ENCODE peak calls at places on chromosomes 12 and 14, in six cellular contexts. Q, F, L, H, O and S are unnamed samples.

GRCh38 chr12:26523708-26524150 is 309.3 kb downstream of the ITPR2 start:
- DNase-seq in L (no peak), H (no peak), F (no peak), Q (no peak), O (peak), S (peak)

GRCh38 chr14:20714593-20715250 is 26.2 kb downstream of the ANG start:
- DNase-seq in L (peak), Q (no peak), O (peak), H (no peak), F (no peak), S (no peak)

GRCh38 chr12:131853832-131854797 is 25.9 kb downstream of the MMP17 start:
- DNase-seq in Q (no peak), L (no peak), H (no peak), O (no peak), F (no peak), S (no peak)

GRCh38 chr12:3035815-3036702 is 41.1 kb upstream of the TSPAN9 start:
- DNase-seq in H (no peak), L (no peak), Q (peak), F (no peak), O (peak), S (no peak)

GRCh38 chr14:99412122-99413061 is 68.3 kb downstream of the SETD3 start:
- DNase-seq in L (peak), O (no peak), H (no peak), F (no peak), Q (peak), S (no peak)

GRCh38 chr14:68793734-68794129 is 865 bp upstream of the ZFP36L1 start:
- DNase-seq in F (no peak), Q (no peak), H (no peak), O (no peak), L (no peak), S (no peak)

GRCh38 chr12:72084061-72084460 is 145.4 kb downstream of the TPH2 start:
- DNase-seq in O (no peak), H (no peak), L (no peak), F (no peak), Q (no peak), S (no peak)

GRCh38 chr12:69284131-69284530 is 44.8 kb downstream of the CPSF6 start:
- DNase-seq in Q (peak), L (peak), F (peak), O (peak), H (peak), S (no peak)

GRCh38 chr12:113259499-113259953 is 38.3 kb downstream of the TPCN1 start:
- DNase-seq in L (no peak), O (peak), F (no peak), Q (no peak), H (no peak), S (no peak)

GRCh38 chr12:31228811-31229792 is 96.8 kb downstream of the SINHCAF start:
- DNase-seq in Q (no peak), F (no peak), L (no peak), O (no peak), H (no peak), S (no peak)

GRCh38 chr14:65966188-65966587 is 520.0 kb upstream of the CCDC196 start:
- DNase-seq in H (no peak), Q (no peak), F (no peak), O (no peak), L (no peak), S (no peak)

GRCh38 chr12:130136536-130136935 is 25.7 kb upstream of the FZD10 start:
- DNase-seq in H (no peak), Q (no peak), F (no peak), O (no peak), L (no peak), S (no peak)

GRCh38 chr14:94636744-94637412 is 24.7 kb downstream of the SERPINA3 start:
- DNase-seq in H (no peak), L (no peak), F (peak), Q (peak), O (no peak), S (no peak)

GRCh38 chr12:6030081-6030480 is 85.0 kb upstream of the ANO2 start:
- DNase-seq in O (no peak), L (no peak), F (no peak), H (no peak), Q (no peak), S (no peak)

GRCh38 chr12:40691913-40692616 is at the start of gene CNTN1:
- DNase-seq in H (peak), F (peak), L (peak), O (peak), Q (peak), S (no peak)

GRCh38 chr14:79708991-79709390 is 502.3 kb downstream of the DIO2 start:
- DNase-seq in L (no peak), H (no peak), O (no peak), F (no peak), Q (no peak), S (peak)

GRCh38 chr12:101859664-101860607 is 17.4 kb upstream of the DRAM1 start:
- DNase-seq in H (no peak), F (no peak), O (no peak), Q (no peak), L (no peak), S (no peak)

GRCh38 chr12:7113389-7113871 is 4.4 kb upstream of the C1RL start:
- DNase-seq in Q (peak), L (peak), F (no peak), H (peak), O (peak), S (no peak)

GRCh38 chr14:64891839-64892375 is 12.2 kb upstream of the SPTB start:
- DNase-seq in L (peak), H (no peak), F (peak), Q (peak), O (peak), S (no peak)

GRCh38 chr14:92653162-92653651 is 95.2 kb downstream of the LGMN start:
- DNase-seq in L (no peak), H (no peak), F (no peak), O (no peak), Q (no peak), S (no peak)

GRCh38 chr14:69703047-69704046 is 63.6 kb upstream of the SRSF5 start:
- DNase-seq in F (no peak), H (no peak), L (no peak), O (no peak), Q (no peak), S (no peak)

GRCh38 chr12:104154286-104154685 is 16.3 kb upstream of the NFYB start:
- DNase-seq in O (no peak), Q (no peak), L (peak), F (no peak), H (no peak), S (no peak)

GRCh38 chr14:96888593-96888992 is 91.4 kb downstream of the VRK1 start:
- DNase-seq in H (no peak), O (no peak), Q (peak), F (no peak), L (no peak), S (no peak)

GRCh38 chr14:90654831-90655276 is 161.4 kb downstream of the TTC7B start:
- DNase-seq in Q (no peak), O (no peak), F (no peak), H (no peak), L (no peak), S (no peak)

GRCh38 chr12:124869011-124869665 is 5.5 kb upstream of the SCARB1 start:
- DNase-seq in O (no peak), Q (peak), F (no peak), L (no peak), H (no peak), S (peak)

GRCh38 chr12:124000111-124000510 is 27.1 kb downstream of the ZNF664 start:
- DNase-seq in F (no peak), O (no peak), Q (no peak), L (no peak), H (no peak), S (no peak)

GRCh38 chr12:105409881-105410471 is 79.5 kb downstream of the C12orf75 start:
- DNase-seq in H (no peak), Q (no peak), L (no peak), F (no peak), O (peak), S (no peak)

GRCh38 chr12:65764325-65764724 is 60.0 kb upstream of the HMGA2 start:
- DNase-seq in Q (no peak), O (no peak), L (no peak), F (no peak), H (no peak), S (no peak)

GRCh38 chr12:72268386-72268785 is 3.8 kb upstream of the TRHDE start:
- DNase-seq in F (no peak), L (no peak), O (no peak), H (no peak), Q (no peak), S (no peak)

GRCh38 chr14:31939934-31940333 is 137.2 kb upstream of the ARHGAP5 start:
- DNase-seq in F (no peak), Q (no peak), O (no peak), L (no peak), H (no peak), S (no peak)

GRCh38 chr12:26773313-26774104 is 59.5 kb downstream of the ITPR2 start:
- DNase-seq in F (no peak), Q (no peak), O (no peak), H (no peak), L (no peak), S (no peak)

GRCh38 chr14:33711761-33712160 is 239.1 kb downstream of the EGLN3 start:
- DNase-seq in L (no peak), Q (no peak), O (no peak), F (no peak), H (no peak), S (no peak)

GRCh38 chr12:52044284-52044983 is 6.8 kb upstream of the NR4A1 start:
- DNase-seq in O (peak), H (no peak), F (no peak), Q (no peak), L (no peak), S (no peak)

GRCh38 chr14:87115234-87115633 is 877.7 kb downstream of the GALC start:
- DNase-seq in F (no peak), L (no peak), H (no peak), O (no peak), Q (no peak), S (no peak)

GRCh38 chr12:116736962-116737773 is 701 bp downstream of the SPRING1 start:
- DNase-seq in L (peak), H (no peak), Q (peak), O (no peak), F (no peak), S (no peak)

GRCh38 chr12:12214635-12215131 is 52.2 kb downstream of the LRP6 start:
- DNase-seq in F (no peak), O (peak), H (no peak), Q (no peak), L (no peak), S (no peak)

GRCh38 chr12:72330784-72331183 is 58.6 kb downstream of the TRHDE start:
- DNase-seq in L (no peak), Q (no peak), H (no peak), O (no peak), F (no peak), S (no peak)

GRCh38 chr14:80109055-80109454 is 102.2 kb downstream of the DIO2 start:
- DNase-seq in F (no peak), L (no peak), O (no peak), H (no peak), Q (no peak), S (no peak)

GRCh38 chr14:51562816-51563215 is 88.9 kb upstream of the FRMD6 start:
- DNase-seq in F (no peak), H (no peak), Q (no peak), L (no peak), O (no peak), S (no peak)

GRCh38 chr14:51564460-51564859 is 87.2 kb upstream of the FRMD6 start:
- DNase-seq in L (no peak), F (no peak), O (no peak), Q (no peak), H (no peak), S (no peak)

GRCh38 chr14:51566831-51567582 is 84.7 kb upstream of the FRMD6 start:
- DNase-seq in O (no peak), Q (no peak), H (no peak), L (no peak), F (no peak), S (no peak)

GRCh38 chr14:51563560-51563959 is 88.2 kb upstream of the FRMD6 start:
- DNase-seq in F (no peak), Q (no peak), L (no peak), O (no peak), H (no peak), S (no peak)

DNA sequence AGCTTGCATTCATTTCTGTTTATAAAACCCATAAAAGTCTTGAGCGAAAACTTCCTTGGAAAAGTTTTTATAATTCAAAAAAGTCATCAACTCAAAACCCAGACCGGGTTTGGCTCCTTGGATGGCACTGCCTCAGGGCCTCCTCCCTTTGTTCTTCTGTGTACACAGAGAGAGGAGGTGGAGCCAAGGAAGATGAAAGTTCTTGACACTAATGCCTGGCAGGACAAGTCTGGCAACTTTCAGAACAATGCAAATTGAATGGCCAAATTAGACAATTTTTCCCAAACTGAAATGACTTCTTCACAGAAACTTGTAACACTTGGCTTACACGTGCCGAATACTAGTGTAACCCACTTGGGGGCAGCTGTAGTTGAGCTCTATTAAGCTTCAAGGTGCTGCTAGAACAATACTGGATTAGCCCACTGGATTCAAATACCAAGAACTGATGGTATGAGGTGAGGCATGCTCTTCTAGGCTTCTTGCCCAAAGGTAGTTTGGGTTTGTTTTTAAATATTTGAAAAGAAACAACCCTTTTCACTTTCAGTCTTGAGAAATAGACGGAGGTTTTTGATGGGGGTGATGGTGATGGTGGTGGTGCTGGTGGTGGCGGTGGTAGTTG is 86.6 kb upstream of the FRMD6 start:
- DNase-seq in F (no peak), H (no peak), Q (peak), O (no peak), L (peak), S (no peak)
- H3K4me2 ChIP-seq in F (peak), H (no peak), Q (no peak), O (no peak), L (peak), S (peak)

GRCh38 chr14:77217551-77217950 is 36.0 kb downstream of the TMEM63C start:
- DNase-seq in H (no peak), F (no peak), O (no peak), Q (no peak), L (no peak), S (no peak)
- H3K4me3 ChIP-seq in H (no peak), F (no peak), O (no peak), Q (no peak), L (no peak), S (no peak)

GRCh38 chr14:77139540-77140342 is 1.9 kb downstream of the ZDHHC22 start:
- DNase-seq in O (no peak), F (peak), H (peak), Q (peak), L (peak), S (no peak)
- TF ChIP-seq EZH2 in O (peak), F (no peak), H (peak), Q (no peak), L (no peak), S (peak)

GRCh38 chr12:95541436-95541835 is 9.8 kb downstream of the USP44 start:
- DNase-seq in F (no peak), L (no peak), Q (no peak), O (no peak), H (no peak), S (no peak)

GRCh38 chr12:95538002-95538401 is 13.3 kb downstream of the USP44 start:
- DNase-seq in H (no peak), F (no peak), O (no peak), L (no peak), Q (no peak), S (no peak)

GRCh38 chr12:95533985-95534384 is 17.3 kb downstream of the USP44 start:
- DNase-seq in L (no peak), Q (no peak), F (no peak), H (no peak), O (no peak), S (no peak)

GRCh38 chr12:95543305-95543704 is 8.0 kb downstream of the USP44 start:
- DNase-seq in L (no peak), O (no peak), H (no peak), Q (no peak), F (no peak), S (no peak)

DNA sequence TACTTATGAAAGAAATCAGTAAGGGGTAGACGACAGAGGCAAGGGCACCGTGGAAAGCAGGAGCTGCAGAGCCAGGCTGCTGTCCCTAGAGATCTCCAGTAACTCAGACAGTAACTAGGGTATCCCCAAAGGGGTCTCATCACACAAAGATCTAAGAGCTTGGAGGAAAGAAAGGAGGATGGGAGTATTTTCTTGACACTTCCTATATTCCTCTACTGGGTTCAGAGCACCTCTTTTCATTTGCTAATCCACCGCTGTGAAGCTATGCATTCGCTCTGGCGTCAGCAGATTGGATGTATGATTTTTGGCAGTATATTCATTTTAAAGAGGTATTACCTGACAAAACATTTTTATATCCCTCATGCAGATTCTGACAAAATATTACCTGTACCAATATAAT is 12.6 kb downstream of the USP44 start:
- DNase-seq in O (no peak), H (no peak), F (no peak), Q (no peak), L (no peak), S (no peak)
- H3K4me2 ChIP-seq in O (no peak), H (peak), F (no peak), Q (peak), L (no peak), S (no peak)

GRCh38 chr12:50927766-50928224 is 24.5 kb upstream of the HIGD1C start:
- DNase-seq in H (no peak), L (no peak), Q (no peak), F (no peak), O (no peak), S (no peak)
- H3K4me3 ChIP-seq in H (no peak), L (no peak), Q (no peak), F (no peak), O (no peak), S (no peak)

DNA sequence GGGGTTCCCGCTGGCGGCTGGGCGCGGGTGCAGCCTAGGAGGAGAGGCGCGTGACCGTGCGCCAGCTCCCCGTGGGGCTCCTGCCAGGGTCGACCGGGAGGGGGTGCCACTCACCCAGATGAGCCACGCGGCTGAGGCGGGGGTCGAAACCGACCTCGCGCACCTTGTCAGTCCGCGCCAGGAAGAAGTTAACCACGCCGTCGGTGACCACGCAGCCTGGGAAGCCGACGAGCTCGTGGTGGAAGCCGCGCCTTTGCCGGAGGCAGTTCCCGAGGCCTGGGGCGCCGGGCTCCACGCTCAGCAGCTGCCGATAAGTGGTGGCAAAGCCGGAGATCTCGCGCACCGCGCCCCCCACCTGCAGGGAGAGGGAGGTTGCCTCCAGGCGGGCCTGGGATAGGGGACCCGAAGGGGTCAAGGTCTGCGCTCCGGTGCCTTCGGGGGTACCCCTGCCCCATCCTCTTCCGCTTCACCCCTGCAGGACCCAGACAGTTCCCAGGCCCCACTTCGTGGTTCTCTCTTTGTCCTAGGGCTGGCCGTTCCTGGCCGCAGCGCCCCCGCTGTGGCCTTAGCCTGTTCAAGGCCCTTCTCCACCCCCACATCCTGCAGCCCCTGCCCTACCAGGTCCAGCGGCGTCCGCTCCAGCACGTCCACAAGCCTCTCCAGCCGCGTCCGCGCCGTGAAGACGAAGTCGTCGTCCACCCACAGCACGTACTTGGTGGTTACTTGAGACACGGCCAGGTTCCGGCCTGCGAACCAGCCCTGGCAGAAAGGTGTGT is 5.3 kb downstream of the B4GALNT1 start:
- DNase-seq in Q (peak), F (no peak), L (no peak), H (peak), O (no peak), S (no peak)
- TF ChIP-seq EZH2 in Q (peak), F (no peak), L (no peak), H (peak), O (peak), S (peak)

DNA sequence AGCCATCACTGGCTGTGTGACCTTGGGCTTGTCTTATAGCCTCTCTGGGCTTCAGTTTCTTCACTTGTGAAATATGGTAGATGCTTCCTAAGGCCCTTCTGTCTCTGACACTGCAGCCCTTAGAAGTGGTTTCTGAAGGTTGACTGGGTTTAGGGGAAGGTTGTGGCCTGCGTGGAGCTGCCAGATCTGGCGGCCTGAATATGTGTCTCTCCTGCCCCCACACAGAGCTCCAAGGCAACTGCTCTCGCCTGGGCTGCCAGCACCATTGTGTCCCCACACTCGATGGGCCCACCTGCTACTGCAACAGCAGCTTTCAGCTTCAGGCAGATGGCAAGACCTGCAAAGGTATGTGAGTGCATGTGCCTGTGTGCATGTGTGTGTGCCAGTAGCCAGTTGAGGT is 4.0 kb downstream of the LRP1-AS start:
- DNase-seq in F (no peak), Q (no peak), L (no peak), H (no peak), O (no peak), S (no peak)
- H3K4me2 ChIP-seq in F (no peak), Q (no peak), L (no peak), H (no peak), O (no peak), S (no peak)

GRCh38 chr14:103336191-103336590 is 2.2 kb downstream of the EIF5 start:
- DNase-seq in H (no peak), L (no peak), F (no peak), O (no peak), Q (no peak), S (no peak)
- H3K4me3 ChIP-seq in H (no peak), L (peak), F (no peak), O (peak), Q (peak), S (no peak)